ENCODE peak calls at places on chromosomes 5 and 9, in four cellular contexts. One of them, this sample, is unnamed.
A peak's percentile ranks its signal among the peaks of the same experiment; 100 is the strongest.

GRCh38 chr5:108753331-108753730 is 5.6 kb downstream of the FER start:
- DNase-seq in stimulated activated CD8-positive, alpha-beta memory T cell treated with anti-CD3 and anti-CD28 coated beads, Interleukin-15, amount 100 ng/mL, for 4 hours: no peak
- DNase-seq in stimulated activated naive B cell treated with anti-CD40 and anti-IgM and Interleukin-4, amounts not matched to agents 10 μg/mL and 1 μg/mL and 100 μg/mL, for 72 hours: no peak
- DNase-seq in ELR: peak; percentile 65
- DNase-seq in this sample: no peak

GRCh38 chr5:149172261-149172660 is 31.0 kb downstream of the ABLIM3 start:
- DNase-seq in stimulated activated CD8-positive, alpha-beta memory T cell treated with anti-CD3 and anti-CD28 coated beads, Interleukin-15, amount 100 ng/mL, for 4 hours: no peak
- DNase-seq in stimulated activated naive B cell treated with anti-CD40 and anti-IgM and Interleukin-4, amounts not matched to agents 10 μg/mL and 1 μg/mL and 100 μg/mL, for 72 hours: peak; percentile 3
- DNase-seq in ELR: peak; percentile 98
- DNase-seq in this sample: no peak

GRCh38 chr5:8993031-8993430 is 552.8 kb downstream of the SEMA5A start:
- DNase-seq in stimulated activated CD8-positive, alpha-beta memory T cell treated with anti-CD3 and anti-CD28 coated beads, Interleukin-15, amount 100 ng/mL, for 4 hours: no peak
- DNase-seq in stimulated activated naive B cell treated with anti-CD40 and anti-IgM and Interleukin-4, amounts not matched to agents 10 μg/mL and 1 μg/mL and 100 μg/mL, for 72 hours: no peak
- DNase-seq in ELR: peak; percentile 61
- DNase-seq in this sample: no peak

GRCh38 chr9:22342489-22343217 is 104.0 kb upstream of the DMRTA1 start:
- DNase-seq in stimulated activated CD8-positive, alpha-beta memory T cell treated with anti-CD3 and anti-CD28 coated beads, Interleukin-15, amount 100 ng/mL, for 4 hours: no peak
- DNase-seq in stimulated activated naive B cell treated with anti-CD40 and anti-IgM and Interleukin-4, amounts not matched to agents 10 μg/mL and 1 μg/mL and 100 μg/mL, for 72 hours: no peak
- DNase-seq in ELR: peak; percentile 78
- DNase-seq in this sample: no peak

GRCh38 chr5:160312960-160313734 is 783 bp upstream of the CCNJL start:
- DNase-seq in stimulated activated CD8-positive, alpha-beta memory T cell treated with anti-CD3 and anti-CD28 coated beads, Interleukin-15, amount 100 ng/mL, for 4 hours: no peak
- DNase-seq in stimulated activated naive B cell treated with anti-CD40 and anti-IgM and Interleukin-4, amounts not matched to agents 10 μg/mL and 1 μg/mL and 100 μg/mL, for 72 hours: no peak
- DNase-seq in ELR: no peak
- DNase-seq in this sample: no peak

GRCh38 chr5:108216890-108217289 is 165.0 kb downstream of the FBXL17 start:
- DNase-seq in stimulated activated CD8-positive, alpha-beta memory T cell treated with anti-CD3 and anti-CD28 coated beads, Interleukin-15, amount 100 ng/mL, for 4 hours: no peak
- DNase-seq in stimulated activated naive B cell treated with anti-CD40 and anti-IgM and Interleukin-4, amounts not matched to agents 10 μg/mL and 1 μg/mL and 100 μg/mL, for 72 hours: no peak
- DNase-seq in ELR: peak; percentile 74
- DNase-seq in this sample: no peak

GRCh38 chr5:133445744-133446143 is 166.6 kb downstream of the FSTL4 start:
- DNase-seq in stimulated activated CD8-positive, alpha-beta memory T cell treated with anti-CD3 and anti-CD28 coated beads, Interleukin-15, amount 100 ng/mL, for 4 hours: no peak
- DNase-seq in stimulated activated naive B cell treated with anti-CD40 and anti-IgM and Interleukin-4, amounts not matched to agents 10 μg/mL and 1 μg/mL and 100 μg/mL, for 72 hours: no peak
- DNase-seq in ELR: no peak
- DNase-seq in this sample: no peak

GRCh38 chr5:34486808-34487201 is 169.3 kb upstream of the RAI14 start:
- DNase-seq in stimulated activated CD8-positive, alpha-beta memory T cell treated with anti-CD3 and anti-CD28 coated beads, Interleukin-15, amount 100 ng/mL, for 4 hours: no peak
- DNase-seq in stimulated activated naive B cell treated with anti-CD40 and anti-IgM and Interleukin-4, amounts not matched to agents 10 μg/mL and 1 μg/mL and 100 μg/mL, for 72 hours: no peak
- DNase-seq in ELR: no peak
- DNase-seq in this sample: no peak

GRCh38 chr5:132655821-132656773 is 1.9 kb upstream of the IL13 start:
- DNase-seq in stimulated activated CD8-positive, alpha-beta memory T cell treated with anti-CD3 and anti-CD28 coated beads, Interleukin-15, amount 100 ng/mL, for 4 hours: peak; percentile 34
- DNase-seq in stimulated activated naive B cell treated with anti-CD40 and anti-IgM and Interleukin-4, amounts not matched to agents 10 μg/mL and 1 μg/mL and 100 μg/mL, for 72 hours: no peak
- DNase-seq in ELR: peak; percentile 46
- DNase-seq in this sample: no peak

GRCh38 chr5:134552301-134552700 is 26.8 kb downstream of the JADE2 start:
- DNase-seq in stimulated activated CD8-positive, alpha-beta memory T cell treated with anti-CD3 and anti-CD28 coated beads, Interleukin-15, amount 100 ng/mL, for 4 hours: no peak
- DNase-seq in stimulated activated naive B cell treated with anti-CD40 and anti-IgM and Interleukin-4, amounts not matched to agents 10 μg/mL and 1 μg/mL and 100 μg/mL, for 72 hours: no peak
- DNase-seq in ELR: peak; percentile 95
- DNase-seq in this sample: no peak

GRCh38 chr9:31590091-31590490 is 794.4 kb upstream of the ACO1 start:
- DNase-seq in stimulated activated CD8-positive, alpha-beta memory T cell treated with anti-CD3 and anti-CD28 coated beads, Interleukin-15, amount 100 ng/mL, for 4 hours: no peak
- DNase-seq in stimulated activated naive B cell treated with anti-CD40 and anti-IgM and Interleukin-4, amounts not matched to agents 10 μg/mL and 1 μg/mL and 100 μg/mL, for 72 hours: no peak
- DNase-seq in ELR: no peak
- DNase-seq in this sample: no peak

GRCh38 chr5:10535237-10535530 is 28.7 kb upstream of the ANKRD33B start:
- DNase-seq in stimulated activated CD8-positive, alpha-beta memory T cell treated with anti-CD3 and anti-CD28 coated beads, Interleukin-15, amount 100 ng/mL, for 4 hours: no peak
- DNase-seq in stimulated activated naive B cell treated with anti-CD40 and anti-IgM and Interleukin-4, amounts not matched to agents 10 μg/mL and 1 μg/mL and 100 μg/mL, for 72 hours: no peak
- DNase-seq in ELR: no peak
- DNase-seq in this sample: no peak

GRCh38 chr5:112616812-112617547 is 120.7 kb upstream of the APC start:
- DNase-seq in stimulated activated CD8-positive, alpha-beta memory T cell treated with anti-CD3 and anti-CD28 coated beads, Interleukin-15, amount 100 ng/mL, for 4 hours: no peak
- DNase-seq in stimulated activated naive B cell treated with anti-CD40 and anti-IgM and Interleukin-4, amounts not matched to agents 10 μg/mL and 1 μg/mL and 100 μg/mL, for 72 hours: no peak
- DNase-seq in ELR: no peak
- DNase-seq in this sample: no peak

GRCh38 chr9:78567693-78568092 is 270.8 kb downstream of the PSAT1 start:
- DNase-seq in stimulated activated CD8-positive, alpha-beta memory T cell treated with anti-CD3 and anti-CD28 coated beads, Interleukin-15, amount 100 ng/mL, for 4 hours: no peak
- DNase-seq in stimulated activated naive B cell treated with anti-CD40 and anti-IgM and Interleukin-4, amounts not matched to agents 10 μg/mL and 1 μg/mL and 100 μg/mL, for 72 hours: no peak
- DNase-seq in ELR: peak; percentile 13
- DNase-seq in this sample: no peak

GRCh38 chr5:175796536-175797499 is 74.6 kb upstream of the CPLX2 start:
- DNase-seq in stimulated activated CD8-positive, alpha-beta memory T cell treated with anti-CD3 and anti-CD28 coated beads, Interleukin-15, amount 100 ng/mL, for 4 hours: peak; percentile 26
- DNase-seq in stimulated activated naive B cell treated with anti-CD40 and anti-IgM and Interleukin-4, amounts not matched to agents 10 μg/mL and 1 μg/mL and 100 μg/mL, for 72 hours: peak; percentile 48
- DNase-seq in ELR: peak; percentile 83
- DNase-seq in this sample: peak; percentile 75

GRCh38 chr9:91898451-91899433 is 51.3 kb downstream of the ROR2 start:
- DNase-seq in stimulated activated CD8-positive, alpha-beta memory T cell treated with anti-CD3 and anti-CD28 coated beads, Interleukin-15, amount 100 ng/mL, for 4 hours: no peak
- DNase-seq in stimulated activated naive B cell treated with anti-CD40 and anti-IgM and Interleukin-4, amounts not matched to agents 10 μg/mL and 1 μg/mL and 100 μg/mL, for 72 hours: no peak
- DNase-seq in ELR: no peak
- DNase-seq in this sample: no peak

GRCh38 chr9:113898596-113898995 is 22.5 kb downstream of the ZNF618 start:
- DNase-seq in stimulated activated CD8-positive, alpha-beta memory T cell treated with anti-CD3 and anti-CD28 coated beads, Interleukin-15, amount 100 ng/mL, for 4 hours: no peak
- DNase-seq in stimulated activated naive B cell treated with anti-CD40 and anti-IgM and Interleukin-4, amounts not matched to agents 10 μg/mL and 1 μg/mL and 100 μg/mL, for 72 hours: no peak
- DNase-seq in ELR: no peak
- DNase-seq in this sample: no peak

GRCh38 chr9:92960561-92961290 is 13.4 kb downstream of the FGD3 start:
- DNase-seq in stimulated activated CD8-positive, alpha-beta memory T cell treated with anti-CD3 and anti-CD28 coated beads, Interleukin-15, amount 100 ng/mL, for 4 hours: no peak
- DNase-seq in stimulated activated naive B cell treated with anti-CD40 and anti-IgM and Interleukin-4, amounts not matched to agents 10 μg/mL and 1 μg/mL and 100 μg/mL, for 72 hours: no peak
- DNase-seq in ELR: no peak
- DNase-seq in this sample: no peak

GRCh38 chr5:53337827-53338226 is 142.6 kb upstream of the FST start:
- DNase-seq in stimulated activated CD8-positive, alpha-beta memory T cell treated with anti-CD3 and anti-CD28 coated beads, Interleukin-15, amount 100 ng/mL, for 4 hours: no peak
- DNase-seq in stimulated activated naive B cell treated with anti-CD40 and anti-IgM and Interleukin-4, amounts not matched to agents 10 μg/mL and 1 μg/mL and 100 μg/mL, for 72 hours: no peak
- DNase-seq in ELR: peak; percentile 27
- DNase-seq in this sample: no peak

GRCh38 chr9:125633116-125633743 is 73.8 kb downstream of the MAPKAP1 start:
- DNase-seq in stimulated activated CD8-positive, alpha-beta memory T cell treated with anti-CD3 and anti-CD28 coated beads, Interleukin-15, amount 100 ng/mL, for 4 hours: no peak
- DNase-seq in stimulated activated naive B cell treated with anti-CD40 and anti-IgM and Interleukin-4, amounts not matched to agents 10 μg/mL and 1 μg/mL and 100 μg/mL, for 72 hours: no peak
- DNase-seq in ELR: peak; percentile 30
- DNase-seq in this sample: no peak

GRCh38 chr5:76765249-76765648 is 49.3 kb downstream of the F2R start:
- DNase-seq in stimulated activated CD8-positive, alpha-beta memory T cell treated with anti-CD3 and anti-CD28 coated beads, Interleukin-15, amount 100 ng/mL, for 4 hours: no peak
- DNase-seq in stimulated activated naive B cell treated with anti-CD40 and anti-IgM and Interleukin-4, amounts not matched to agents 10 μg/mL and 1 μg/mL and 100 μg/mL, for 72 hours: no peak
- DNase-seq in ELR: peak; percentile 74
- DNase-seq in this sample: no peak

GRCh38 chr5:40383719-40384651 is 295.7 kb upstream of the PTGER4 start:
- DNase-seq in stimulated activated CD8-positive, alpha-beta memory T cell treated with anti-CD3 and anti-CD28 coated beads, Interleukin-15, amount 100 ng/mL, for 4 hours: no peak
- DNase-seq in stimulated activated naive B cell treated with anti-CD40 and anti-IgM and Interleukin-4, amounts not matched to agents 10 μg/mL and 1 μg/mL and 100 μg/mL, for 72 hours: peak; percentile 41
- DNase-seq in ELR: peak; percentile 92
- DNase-seq in this sample: no peak

GRCh38 chr5:144205141-144205551 is 34.5 kb downstream of the KCTD16 start:
- DNase-seq in stimulated activated CD8-positive, alpha-beta memory T cell treated with anti-CD3 and anti-CD28 coated beads, Interleukin-15, amount 100 ng/mL, for 4 hours: no peak
- DNase-seq in stimulated activated naive B cell treated with anti-CD40 and anti-IgM and Interleukin-4, amounts not matched to agents 10 μg/mL and 1 μg/mL and 100 μg/mL, for 72 hours: no peak
- DNase-seq in ELR: peak; percentile 59
- DNase-seq in this sample: no peak

GRCh38 chr9:125966959-125967711 is 220.0 kb downstream of the PBX3 start:
- DNase-seq in stimulated activated CD8-positive, alpha-beta memory T cell treated with anti-CD3 and anti-CD28 coated beads, Interleukin-15, amount 100 ng/mL, for 4 hours: no peak
- DNase-seq in stimulated activated naive B cell treated with anti-CD40 and anti-IgM and Interleukin-4, amounts not matched to agents 10 μg/mL and 1 μg/mL and 100 μg/mL, for 72 hours: no peak
- DNase-seq in ELR: no peak
- DNase-seq in this sample: no peak

GRCh38 chr9:129575818-129576217 is 45.1 kb downstream of the C9orf50 start:
- DNase-seq in stimulated activated CD8-positive, alpha-beta memory T cell treated with anti-CD3 and anti-CD28 coated beads, Interleukin-15, amount 100 ng/mL, for 4 hours: no peak
- DNase-seq in stimulated activated naive B cell treated with anti-CD40 and anti-IgM and Interleukin-4, amounts not matched to agents 10 μg/mL and 1 μg/mL and 100 μg/mL, for 72 hours: no peak
- DNase-seq in ELR: peak; percentile 49
- DNase-seq in this sample: no peak

GRCh38 chr9:9341203-9341602 is 1271.6 kb downstream of the PTPRD start:
- DNase-seq in stimulated activated CD8-positive, alpha-beta memory T cell treated with anti-CD3 and anti-CD28 coated beads, Interleukin-15, amount 100 ng/mL, for 4 hours: no peak
- DNase-seq in stimulated activated naive B cell treated with anti-CD40 and anti-IgM and Interleukin-4, amounts not matched to agents 10 μg/mL and 1 μg/mL and 100 μg/mL, for 72 hours: no peak
- DNase-seq in ELR: no peak
- DNase-seq in this sample: no peak

GRCh38 chr9:128409998-128410397 is 10.7 kb upstream of the CERCAM start:
- DNase-seq in stimulated activated CD8-positive, alpha-beta memory T cell treated with anti-CD3 and anti-CD28 coated beads, Interleukin-15, amount 100 ng/mL, for 4 hours: no peak
- DNase-seq in stimulated activated naive B cell treated with anti-CD40 and anti-IgM and Interleukin-4, amounts not matched to agents 10 μg/mL and 1 μg/mL and 100 μg/mL, for 72 hours: no peak
- DNase-seq in ELR: peak; percentile 58
- DNase-seq in this sample: no peak

GRCh38 chr5:170861295-170861854 is 443 bp upstream of the RANBP17 start:
- DNase-seq in stimulated activated CD8-positive, alpha-beta memory T cell treated with anti-CD3 and anti-CD28 coated beads, Interleukin-15, amount 100 ng/mL, for 4 hours: no peak
- DNase-seq in stimulated activated naive B cell treated with anti-CD40 and anti-IgM and Interleukin-4, amounts not matched to agents 10 μg/mL and 1 μg/mL and 100 μg/mL, for 72 hours: no peak
- DNase-seq in ELR: no peak
- DNase-seq in this sample: no peak